ENCODE peak calls at places on chromosomes 1 and 21, in nine cellular contexts. K, P, J, X, M, H, Z, U and E are unnamed samples.

GRCh38 chr1:175968486-175969182 is 225.2 kb upstream of the TNR start:
- DNase-seq in K (no peak), P (no peak), J (no peak), X (no peak), M (no peak), H (no peak), Z (no peak), U (peak; percentile 16), E (no peak)

GRCh38 chr1:88341436-88341835 is 342.6 kb upstream of the PKN2 start:
- DNase-seq in K (no peak), P (no peak), J (no peak), X (no peak), M (no peak), H (no peak), Z (peak; percentile 44), U (no peak), E (no peak)

GRCh38 chr1:156741613-156741983 is 710 bp upstream of the MRPL24 start:
- DNase-seq in K (no peak), P (no peak), J (no peak), X (no peak), M (no peak), H (no peak), Z (no peak), U (no peak), E (no peak)

GRCh38 chr21:16492892-16493291 is 763.1 kb downstream of the USP25 start:
- DNase-seq in K (no peak), P (no peak), J (no peak), X (no peak), M (no peak), H (no peak), Z (no peak), U (no peak), E (no peak)

GRCh38 chr1:64392109-64392508 is 77.8 kb upstream of the CACHD1 start:
- DNase-seq in K (no peak), P (peak; percentile 26), J (no peak), X (no peak), M (no peak), H (no peak), Z (no peak), U (no peak), E (no peak)

GRCh38 chr1:17895986-17896385 is 140.9 kb downstream of the ACTL8 start:
- DNase-seq in K (no peak), P (no peak), J (no peak), X (no peak), M (no peak), H (no peak), Z (no peak), U (no peak), E (no peak)

GRCh38 chr1:79874289-79874688 is 867.8 kb upstream of the ADGRL4 start:
- DNase-seq in K (no peak), P (no peak), J (peak; percentile 20), X (no peak), M (no peak), H (no peak), Z (no peak), U (no peak), E (no peak)

GRCh38 chr1:17232759-17233661 is 15.9 kb upstream of the PADI3 start:
- DNase-seq in K (no peak), P (no peak), J (peak; percentile 59), X (no peak), M (no peak), H (no peak), Z (no peak), U (peak; percentile 93), E (peak; percentile 93)

GRCh38 chr1:30853350-30853749 is 55.2 kb downstream of the SDC3 start:
- DNase-seq in K (no peak), P (no peak), J (peak; percentile 39), X (no peak), M (no peak), H (no peak), Z (no peak), U (no peak), E (no peak)

GRCh38 chr1:76690784-76691183 is 176.5 kb upstream of the ST6GALNAC5 start:
- DNase-seq in K (no peak), P (no peak), J (no peak), X (no peak), M (no peak), H (no peak), Z (no peak), U (no peak), E (no peak)

GRCh38 chr1:237042892-237043576 is 1.1 kb downstream of the RYR2 start:
- DNase-seq in K (no peak), P (no peak), J (peak; percentile 9), X (peak; percentile 22), M (no peak), H (no peak), Z (no peak), U (no peak), E (no peak)

GRCh38 chr1:224219011-224219611 is 36.1 kb downstream of the DEGS1 start:
- DNase-seq in K (no peak), P (no peak), J (no peak), X (no peak), M (no peak), H (no peak), Z (no peak), U (no peak), E (no peak)

GRCh38 chr1:241939798-241940197 is 17.8 kb upstream of the BECN2 start:
- DNase-seq in K (no peak), P (no peak), J (no peak), X (no peak), M (no peak), H (no peak), Z (no peak), U (no peak), E (no peak)

GRCh38 chr21:44527983-44528633 is 11.9 kb downstream of the KRTAP10-1 start:
- DNase-seq in K (no peak), P (no peak), J (no peak), X (no peak), M (no peak), H (no peak), Z (no peak), U (no peak), E (no peak)

GRCh38 chr1:92934395-92935378 is 26.6 kb downstream of the DIPK1A start:
- DNase-seq in K (no peak), P (peak; percentile 44), J (peak; percentile 94), X (no peak), M (no peak), H (no peak), Z (peak; percentile 11), U (peak; percentile 82), E (peak; percentile 9)

GRCh38 chr1:115838805-115839705 is 1.9 kb downstream of the NHLH2 start:
- DNase-seq in K (peak; percentile 42), P (peak; percentile 31), J (no peak), X (peak; percentile 61), M (no peak), H (no peak), Z (peak; percentile 83), U (no peak), E (no peak)

GRCh38 chr1:179883739-179884138 is 1.7 kb downstream of the TOR1AIP1 start:
- DNase-seq in K (peak; percentile 19), P (no peak), J (no peak), X (peak; percentile 66), M (peak; percentile 15), H (peak; percentile 62), Z (peak; percentile 8), U (no peak), E (peak; percentile 27)

GRCh38 chr1:241499910-241500309 is 19.6 kb downstream of the FH start:
- DNase-seq in K (no peak), P (no peak), J (peak; percentile 77), X (no peak), M (no peak), H (no peak), Z (peak; percentile 3), U (no peak), E (peak; percentile 70)

GRCh38 chr1:203668401-203668800 is 41.8 kb downstream of the ATP2B4 start:
- DNase-seq in K (no peak), P (no peak), J (no peak), X (no peak), M (no peak), H (no peak), Z (no peak), U (no peak), E (no peak)

GRCh38 chr1:206705187-206705586 is 20.5 kb downstream of the MAPKAPK2 start:
- DNase-seq in K (no peak), P (no peak), J (peak; percentile 79), X (no peak), M (no peak), H (no peak), Z (peak; percentile 82), U (peak; percentile 55), E (no peak)

GRCh38 chr1:91537281-91538069 is 36.8 kb downstream of the CDC7 start:
- DNase-seq in K (no peak), P (no peak), J (peak; percentile 86), X (no peak), M (no peak), H (no peak), Z (no peak), U (peak; percentile 85), E (no peak)